ENCODE peak calls at places on chromosome 12, in seven cellular contexts. X is mammary epithelial cell, W is cardiac fibroblast, A is progenitor cell of endocrine pancreas, V is MCF 10A, D is D721Med, C is endothelial cell of umbilical vein. G is an unnamed sample.
A peak's percentile ranks its signal among the peaks of the same experiment; 100 is the strongest.

GRCh38 chr12:65868878-65869277 is 44.6 kb downstream of the HMGA2 start:
- DNase-seq in C (no peak), D (no peak), X (no peak), W (no peak), A (no peak), V (no peak), G (no peak)

GRCh38 chr12:122856999-122857671 is 21.9 kb downstream of the HIP1R start:
- DNase-seq in A (no peak), X (no peak), W (no peak), D (no peak), C (no peak), V (no peak), G (no peak)

GRCh38 chr12:111467092-111467861 is 61.6 kb downstream of the SH2B3 start:
- DNase-seq in A (no peak), D (no peak), C (peak; percentile 71), W (no peak), V (no peak), X (no peak), G (no peak)

GRCh38 chr12:69546693-69547438 is 38.4 kb upstream of the CCT2 start:
- DNase-seq in C (no peak), X (no peak), D (no peak), V (no peak), W (no peak), A (no peak), G (no peak)

GRCh38 chr12:3753549-3754284 is 808 bp upstream of the CRACR2A start:
- DNase-seq in D (no peak), V (no peak), C (no peak), W (peak; percentile 50), A (no peak), X (no peak), G (no peak)

GRCh38 chr12:106753526-106753925 is 21.0 kb upstream of the RIC8B start:
- DNase-seq in C (no peak), A (no peak), W (no peak), X (no peak), D (no peak), V (no peak), G (no peak)

GRCh38 chr12:46965137-46965536 is 114.3 kb upstream of the PCED1B start:
- DNase-seq in A (no peak), C (no peak), D (no peak), X (peak; percentile 31), W (no peak), V (no peak), G (no peak)

GRCh38 chr12:2265461-2266167 is 212.8 kb downstream of the CACNA1C start:
- DNase-seq in V (no peak), D (no peak), X (no peak), W (peak; percentile 69), A (no peak), C (no peak), G (no peak)

GRCh38 chr12:25859976-25860375 is 98.5 kb upstream of the RASSF8 start:
- DNase-seq in D (no peak), A (no peak), X (peak; percentile 73), V (peak; percentile 5), W (no peak), C (no peak), G (no peak)

GRCh38 chr12:67068773-67069450 is 200.2 kb upstream of the CAND1 start:
- DNase-seq in V (peak; percentile 69), D (no peak), X (peak; percentile 83), W (peak; percentile 33), A (peak; percentile 50), C (peak; percentile 41), G (peak; percentile 54)

GRCh38 chr12:75020068-75020557 is 189.5 kb downstream of the KCNC2 start:
- DNase-seq in X (peak; percentile 9), W (no peak), D (no peak), A (no peak), C (no peak), V (peak; percentile 9), G (no peak)

GRCh38 chr12:27289414-27289813 is 43.2 kb upstream of the BMAL2 start:
- DNase-seq in W (no peak), X (no peak), C (no peak), A (no peak), D (no peak), V (no peak), G (no peak)

GRCh38 chr12:89707623-89707991 is 1.0 kb downstream of the ATP2B1 start:
- DNase-seq in C (peak; percentile 28), W (no peak), D (no peak), A (peak; percentile 24), X (peak; percentile 14), V (peak; percentile 25), G (peak; percentile 56)

GRCh38 chr12:63066136-63066535 is 84.9 kb downstream of the AVPR1A start:
- DNase-seq in C (no peak), A (no peak), V (no peak), X (no peak), W (no peak), D (no peak), G (no peak)

GRCh38 chr12:63069860-63070617 is 81.0 kb downstream of the AVPR1A start:
- DNase-seq in D (no peak), W (no peak), V (no peak), C (no peak), A (no peak), X (no peak), G (no peak)

GRCh38 chr12:63070709-63071108 is 80.3 kb downstream of the AVPR1A start:
- DNase-seq in X (no peak), V (no peak), A (no peak), C (no peak), D (no peak), W (no peak), G (peak; percentile 10)

GRCh38 chr12:63066782-63067181 is 84.2 kb downstream of the AVPR1A start:
- DNase-seq in A (no peak), C (no peak), X (no peak), D (no peak), W (no peak), V (no peak), G (no peak)

DNA sequence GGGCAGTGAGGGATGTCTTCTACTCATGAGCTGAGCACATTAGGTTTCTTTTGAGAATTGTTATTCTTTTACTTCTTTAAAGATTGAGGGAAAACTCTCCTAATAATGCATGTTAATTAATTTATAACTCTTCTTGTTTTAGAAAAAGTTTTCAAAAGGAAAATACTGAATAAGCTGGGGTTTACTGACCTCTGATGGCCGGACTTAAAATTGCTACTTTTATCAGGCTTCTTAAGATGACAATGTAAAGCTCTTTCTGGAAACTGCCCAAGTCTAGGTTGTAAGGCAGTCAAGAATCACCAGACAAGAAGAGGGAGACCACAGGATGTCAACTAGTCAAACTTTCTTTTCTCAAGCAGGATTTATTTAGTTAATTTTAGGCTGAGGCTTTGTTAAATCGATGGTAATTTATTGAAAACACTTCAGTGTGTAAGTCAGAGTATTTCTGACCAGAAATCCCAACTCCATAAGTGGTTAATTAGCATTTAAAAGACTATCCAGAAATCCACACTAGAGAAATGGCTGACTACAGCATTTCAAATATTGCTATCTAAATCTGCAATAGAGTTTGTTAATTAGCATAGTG is 82.1 kb downstream of the AVPR1A start:
- DNase-seq in W (peak; percentile 82), C (peak; percentile 80), V (peak; percentile 72), D (no peak), X (peak; percentile 37), A (no peak), G (no peak)
- TF ChIP-seq CTCF in W (peak; percentile 52), C (peak; percentile 29), V (peak; percentile 55), D (peak; percentile 60), X (peak; percentile 56), A (peak; percentile 74), G (peak; percentile 27)

GRCh38 chr12:57395121-57395520 is 35.7 kb downstream of the R3HDM2 start:
- DNase-seq in V (no peak), D (no peak), A (no peak), X (no peak), W (no peak), C (no peak), G (no peak)

GRCh38 chr12:57401165-57401564 is 29.7 kb downstream of the R3HDM2 start:
- DNase-seq in W (no peak), A (no peak), V (no peak), D (no peak), C (no peak), X (no peak), G (no peak)

GRCh38 chr12:57397441-57397840 is 33.4 kb downstream of the R3HDM2 start:
- DNase-seq in X (no peak), V (no peak), W (no peak), C (no peak), D (no peak), A (no peak), G (no peak)
- TF ChIP-seq CTCF in X (no peak), V (peak; percentile 8), W (no peak), C (no peak), D (no peak), A (no peak), G (no peak)

GRCh38 chr12:127596881-127597280 is 670.1 kb upstream of the TMEM132C start:
- DNase-seq in X (no peak), V (no peak), W (no peak), D (no peak), C (no peak), A (no peak), G (no peak)

GRCh38 chr12:127594351-127594970 is 672.5 kb upstream of the TMEM132C start:
- DNase-seq in C (no peak), X (no peak), W (no peak), A (no peak), V (no peak), D (no peak), G (no peak)

GRCh38 chr12:127599441-127599840 is 667.5 kb upstream of the TMEM132C start:
- DNase-seq in W (no peak), D (no peak), V (no peak), C (no peak), X (no peak), A (no peak), G (peak; percentile 75)

GRCh38 chr12:127595506-127595905 is 671.5 kb upstream of the TMEM132C start:
- DNase-seq in W (no peak), V (no peak), A (no peak), D (no peak), C (no peak), X (no peak), G (no peak)

GRCh38 chr12:127600211-127600610 is 666.8 kb upstream of the TMEM132C start:
- DNase-seq in D (no peak), C (no peak), W (no peak), X (no peak), V (no peak), A (no peak), G (no peak)
- TF ChIP-seq CTCF in D (no peak), C (no peak), W (no peak), X (no peak), V (no peak), A (no peak), G (no peak)

DNA sequence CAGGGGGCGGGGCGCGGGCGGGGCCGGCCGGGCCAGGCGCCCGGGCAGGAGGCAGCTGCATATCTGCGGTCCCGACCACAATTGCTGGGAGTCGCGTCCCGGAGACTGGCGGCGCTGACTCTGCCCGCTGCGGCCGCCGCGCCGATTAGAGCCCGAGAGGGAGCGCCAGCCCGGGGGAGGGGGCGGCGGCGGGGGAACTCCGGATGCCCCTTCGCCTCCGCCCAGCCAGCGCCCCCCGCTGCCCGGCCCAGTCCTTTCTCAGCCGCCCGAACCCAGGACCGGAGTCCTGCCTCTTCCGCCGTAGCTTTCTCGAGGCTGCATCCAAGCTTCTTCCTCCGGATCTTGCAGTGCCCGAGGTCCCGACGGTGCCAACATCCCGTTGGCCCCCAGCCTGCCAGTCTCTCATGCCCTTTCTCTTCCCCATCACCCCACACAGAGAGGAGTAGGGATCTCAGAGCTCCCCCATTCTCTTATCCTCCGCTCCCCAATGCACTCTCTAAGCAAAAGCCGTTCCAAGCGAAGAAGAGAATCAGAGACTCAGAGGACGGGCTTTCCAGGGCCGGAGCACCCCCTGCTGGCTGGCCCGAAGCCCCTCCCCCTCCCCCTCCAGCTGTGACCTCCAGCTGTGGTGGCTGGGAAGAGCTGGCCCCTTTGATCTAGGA is 8.8 kb upstream of the SP7 start:
- DNase-seq in X (peak; percentile 58), A (peak; percentile 68), C (peak; percentile 72), D (peak; percentile 54), W (peak; percentile 82), V (peak; percentile 72), G (peak; percentile 55)
- TF ChIP-seq CTCF in X (peak; percentile 40), A (peak; percentile 65), C (peak; percentile 57), D (peak; percentile 56), W (peak; percentile 78), V (peak; percentile 62), G (peak; percentile 78)

GRCh38 chr12:76688627-76689026 is 75.3 kb upstream of the ZDHHC17 start:
- DNase-seq in C (no peak), X (no peak), D (no peak), W (no peak), V (no peak), A (no peak), G (no peak)
- TF ChIP-seq CTCF in C (peak; percentile 8), X (peak; percentile 12), D (peak; percentile 24), W (no peak), V (peak; percentile 19), A (peak; percentile 33), G (no peak)

G was measured in WERI-Rb-1.